ENCODE peak calls at places on chromosomes 1 and 21, in eight cellular contexts. B is MM.1S, J is left ventricle myocardium inferior, C is adipocyte, U is stomach, T is heart left ventricle, O is cardiac muscle cell, D is aorta. R is an unnamed sample.

GRCh38 chr1:238951809-238952208 is 434.6 kb upstream of the CHRM3 start:
- DNase-seq in B (peak; percentile 41), J (no peak), C (peak; percentile 83), U (peak; percentile 29), T (no peak), O (peak; percentile 40), D (no peak), R (peak; percentile 33)

GRCh38 chr1:41846595-41846994 is 72.1 kb downstream of the HIVEP3 start:
- DNase-seq in B (no peak), J (no peak), C (peak; percentile 22), U (no peak), T (no peak), O (peak; percentile 34), D (no peak), R (no peak)

GRCh38 chr1:23098463-23099170 is 70.0 kb downstream of the LUZP1 start:
- DNase-seq in B (peak; percentile 56), J (peak; percentile 24), C (peak; percentile 88), U (peak; percentile 66), T (peak; percentile 55), O (peak; percentile 85), D (no peak), R (peak; percentile 71)

GRCh38 chr1:82090104-82090503 is 289.4 kb downstream of the ADGRL2 start:
- DNase-seq in B (no peak), J (no peak), C (peak; percentile 44), U (no peak), T (no peak), O (peak; percentile 25), D (no peak), R (no peak)

GRCh38 chr1:185843971-185844370 is 109.8 kb downstream of the HMCN1 start:
- DNase-seq in B (no peak), J (no peak), C (peak; percentile 36), U (no peak), T (no peak), O (no peak), D (no peak), R (no peak)

GRCh38 chr1:172928412-172928811 is 122.3 kb downstream of the TNFSF18 start:
- DNase-seq in B (no peak), J (no peak), C (peak; percentile 53), U (no peak), T (no peak), O (no peak), D (no peak), R (no peak)

GRCh38 chr1:198261886-198262285 is 105.1 kb downstream of the NEK7 start:
- DNase-seq in B (no peak), J (no peak), C (no peak), U (no peak), T (no peak), O (no peak), D (no peak), R (no peak)

GRCh38 chr1:27325286-27325685 is 3.3 kb downstream of the TMEM222 start:
- DNase-seq in B (no peak), J (no peak), C (no peak), U (no peak), T (no peak), O (no peak), D (no peak), R (no peak)

GRCh38 chr1:117664314-117664713 is 58.5 kb downstream of the TENT5C start:
- DNase-seq in B (peak; percentile 82), J (no peak), C (no peak), U (no peak), T (no peak), O (no peak), D (no peak), R (no peak)

GRCh38 chr1:53525595-53525994 is 66.4 kb downstream of the DMRTB1 start:
- DNase-seq in B (no peak), J (no peak), C (no peak), U (no peak), T (no peak), O (no peak), D (no peak), R (peak; percentile 89)

GRCh38 chr1:6569033-6569432 is 10.8 kb upstream of the ZBTB48 start:
- DNase-seq in B (no peak), J (no peak), C (no peak), U (no peak), T (no peak), O (no peak), D (no peak), R (no peak)

GRCh38 chr1:65247419-65248359 is 61.7 kb upstream of the DNAJC6 start:
- DNase-seq in B (no peak), J (no peak), C (peak; percentile 98), U (no peak), T (peak; percentile 50), O (peak; percentile 88), D (no peak), R (no peak)

GRCh38 chr1:201404016-201404598 is 5.0 kb upstream of the LAD1 start:
- DNase-seq in B (no peak), J (no peak), C (no peak), U (no peak), T (no peak), O (no peak), D (no peak), R (no peak)

GRCh38 chr1:201405484-201405831 is 6.3 kb upstream of the LAD1 start:
- DNase-seq in B (no peak), J (no peak), C (no peak), U (peak; percentile 57), T (no peak), O (no peak), D (no peak), R (no peak)

GRCh38 chr1:201404722-201405483 is 5.8 kb upstream of the LAD1 start:
- DNase-seq in B (no peak), J (no peak), C (no peak), U (no peak), T (no peak), O (no peak), D (no peak), R (no peak)

GRCh38 chr1:201401700-201402099 is 2.6 kb upstream of the LAD1 start:
- DNase-seq in B (no peak), J (no peak), C (no peak), U (no peak), T (no peak), O (no peak), D (no peak), R (no peak)

DNA sequence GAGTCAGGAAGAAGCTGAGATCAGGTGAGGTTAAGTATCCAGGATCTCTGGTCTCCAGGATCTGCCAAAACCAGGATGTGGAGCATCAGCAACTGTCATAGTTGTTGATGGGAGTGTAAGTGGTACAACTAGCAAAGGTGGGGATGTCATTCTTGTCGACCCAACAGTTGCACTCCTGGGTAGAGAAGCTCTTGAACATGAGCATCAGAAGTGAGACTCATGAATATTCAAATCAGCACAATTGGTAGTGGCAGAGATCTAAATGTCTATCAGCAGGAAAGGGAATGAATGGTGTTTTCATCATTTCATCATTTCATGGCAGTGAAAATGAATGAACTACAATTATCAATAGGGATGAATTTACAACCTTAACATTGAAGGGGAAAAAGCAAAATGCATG is 4.2 kb upstream of the LAD1 start:
- DNase-seq in B (no peak), J (no peak), C (no peak), U (no peak), T (no peak), O (no peak), D (no peak), R (no peak)
- H3K4me3 ChIP-seq in B (no peak overlapping the region), J (no peak overlapping the region), C (no peak overlapping the region), U (no peak overlapping the region), T (no peak overlapping the region), O (no peak overlapping the region), D (no peak overlapping the region), R (no peak overlapping the region)

GRCh38 chr1:32010246-32010645 is 3.4 kb upstream of the KHDRBS1 start:
- DNase-seq in B (no peak), J (no peak), C (no peak), U (no peak), T (no peak), O (no peak), D (no peak), R (no peak)

GRCh38 chr1:32001863-32002262 is 11.8 kb upstream of the KHDRBS1 start:
- DNase-seq in B (no peak), J (no peak), C (no peak), U (no peak), T (no peak), O (no peak), D (no peak), R (no peak)

GRCh38 chr1:32007591-32007940 is 6.1 kb upstream of the KHDRBS1 start:
- DNase-seq in B (no peak), J (no peak), C (no peak), U (no peak), T (no peak), O (no peak), D (no peak), R (no peak)

DNA sequence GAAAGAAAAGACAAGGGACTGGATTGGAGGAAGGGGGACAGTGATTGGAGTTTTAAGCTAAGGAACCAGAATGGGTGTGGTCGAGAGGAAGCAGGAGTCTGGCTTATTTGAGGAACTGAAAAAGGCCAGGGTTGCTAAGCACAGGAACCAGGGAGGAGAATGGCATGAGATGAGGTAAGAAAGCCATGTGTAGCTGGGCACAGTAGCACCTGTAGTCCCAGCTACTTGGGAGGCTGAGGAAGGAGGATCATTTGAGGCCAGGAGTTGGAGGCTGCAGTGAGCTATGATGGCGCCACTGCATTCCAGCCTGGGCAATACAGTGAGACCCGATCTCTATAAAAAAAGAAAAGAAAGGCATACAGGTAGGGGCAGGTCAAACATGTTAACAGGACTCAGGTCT is 8.1 kb upstream of the KHDRBS1 start:
- DNase-seq in B (no peak), J (no peak), C (no peak), U (no peak), T (no peak), O (no peak), D (no peak), R (no peak)
- H3K27me3 ChIP-seq in B (no peaks in the 10 kb centered on the region), J (no peaks in the 10 kb centered on the region), C (no peaks in the 10 kb centered on the region), U (no peaks in the 10 kb centered on the region), T (no peaks in the 10 kb centered on the region), O (no peaks in the 10 kb centered on the region), D (no peaks in the 10 kb centered on the region), R (no peaks in the 10 kb centered on the region)

GRCh38 chr1:39385067-39385988 is 106.1 kb upstream of the BMP8A start:
- DNase-seq in B (no peak), J (no peak), C (no peak), U (no peak), T (no peak), O (no peak), D (no peak), R (no peak)
- H3K36me3 ChIP-seq in B (peaks cover 13% of the 10 kb centered on the region), J (peaks cover 88% of the 10 kb centered on the region), C (peaks cover 65% of the 10 kb centered on the region), U (peaks cover 100% of the 10 kb centered on the region), T (peaks cover 100% of the 10 kb centered on the region), O (peaks cover 78% of the 10 kb centered on the region), D (peaks cover 13% of the 10 kb centered on the region), R (peaks cover 25% of the 10 kb centered on the region)

GRCh38 chr21:33035147-33035546 is 9.4 kb downstream of the OLIG2 start:
- DNase-seq in B (no peak), J (no peak), C (no peak), U (no peak), T (no peak), O (no peak), D (no peak), R (peak; percentile 58)

GRCh38 chr21:33032434-33033047 is 6.8 kb downstream of the OLIG2 start:
- DNase-seq in B (no peak), J (no peak), C (no peak), U (no peak), T (no peak), O (no peak), D (no peak), R (peak; percentile 54)

GRCh38 chr21:33031562-33031961 is 5.8 kb downstream of the OLIG2 start:
- DNase-seq in B (no peak), J (no peak), C (no peak), U (no peak), T (no peak), O (no peak), D (no peak), R (no peak)

GRCh38 chr21:33033961-33034413 is 8.3 kb downstream of the OLIG2 start:
- DNase-seq in B (no peak), J (no peak), C (no peak), U (no peak), T (no peak), O (no peak), D (no peak), R (peak; percentile 77)

GRCh38 chr21:33033094-33033951 is 7.6 kb downstream of the OLIG2 start:
- DNase-seq in B (no peak), J (no peak), C (no peak), U (no peak), T (no peak), O (no peak), D (no peak), R (peak; percentile 82)
- H3K4me3 ChIP-seq in B (no peak overlapping the region), J (no peak overlapping the region), C (no peak overlapping the region), U (no peak overlapping the region), T (no peak overlapping the region), O (no peak overlapping the region), D (no peak overlapping the region), R (no peak overlapping the region)

R was measured in H7.